ENCODE peak calls at places on chromosomes 11 and 22, in five cellular contexts. C, D, W, Y and E are unnamed samples.

GRCh38 chr11:115317428-115318185 is 186.6 kb downstream of the CADM1 start:
- DNase-seq in C (no peak), D (no peak), W (no peak), Y (no peak), E (no peak)

GRCh38 chr11:21364866-21365624 is 695.7 kb downstream of the NELL1 start:
- DNase-seq in C (no peak), D (no peak), W (no peak), Y (no peak), E (no peak)

GRCh38 chr11:42234381-42235035 is 775.1 kb upstream of the LRRC4C start:
- DNase-seq in C (peak), D (no peak), W (no peak), Y (no peak), E (no peak)

GRCh38 chr11:61972112-61972795 is 4.8 kb upstream of the FTH1 start:
- DNase-seq in C (peak), D (no peak), W (peak), Y (no peak), E (no peak)

GRCh38 chr11:1541474-1542204 is 30.4 kb downstream of the DUSP8 start:
- DNase-seq in C (no peak), D (no peak), W (no peak), Y (peak), E (no peak)

GRCh38 chr11:12981879-12982531 is 27.1 kb upstream of the RASSF10 start:
- DNase-seq in C (no peak), D (no peak), W (no peak), Y (no peak), E (no peak)

GRCh38 chr11:22304337-22304961 is 33.7 kb upstream of the SLC17A6 start:
- DNase-seq in C (peak), D (peak), W (no peak), Y (no peak), E (peak)

GRCh38 chr11:68016904-68017817 is 7.0 kb downstream of the ALDH3B1 start:
- DNase-seq in C (no peak), D (no peak), W (no peak), Y (peak), E (no peak)

GRCh38 chr22:45784357-45785277 is 113.0 kb downstream of the ATXN10 start:
- DNase-seq in C (no peak), D (no peak), W (no peak), Y (no peak), E (no peak)

GRCh38 chr22:31650391-31650790 is 11.6 kb downstream of the PISD start:
- DNase-seq in C (peak), D (no peak), W (no peak), Y (no peak), E (peak)

GRCh38 chr11:17544181-17544622 is at the start of gene USH1C:
- DNase-seq in C (no peak), D (no peak), W (peak), Y (peak), E (no peak)

GRCh38 chr11:57085604-57086003 is 96.1 kb upstream of the LRRC55 start:
- DNase-seq in C (no peak), D (no peak), W (no peak), Y (no peak), E (no peak)

GRCh38 chr11:1763796-1764661 is at the start of gene CTSD:
- DNase-seq in C (peak), D (peak), W (peak), Y (peak), E (peak)

GRCh38 chr22:41380993-41381328 is 781 bp upstream of the TEF start:
- DNase-seq in C (no peak), D (no peak), W (no peak), Y (no peak), E (no peak)

GRCh38 chr22:39526736-39527171 is 5.8 kb downstream of the RPS19BP1 start:
- DNase-seq in C (no peak), D (peak), W (peak), Y (peak), E (peak)

GRCh38 chr22:30705710-30706651 is 11.3 kb downstream of the OSBP2 start:
- DNase-seq in C (peak), D (peak), W (peak), Y (no peak), E (peak)

GRCh38 chr22:22111267-22111751 is 128.7 kb upstream of the TOP3B start:
- DNase-seq in C (peak), D (no peak), W (peak), Y (no peak), E (no peak)

GRCh38 chr11:95338430-95338991 is 107.5 kb upstream of the SESN3 start:
- DNase-seq in C (peak), D (no peak), W (no peak), Y (no peak), E (no peak)

GRCh38 chr11:120239713-120240640 is at the start of gene POU2F3:
- DNase-seq in C (no peak), D (no peak), W (no peak), Y (peak), E (no peak)

GRCh38 chr11:64870176-64870892 is 8.1 kb downstream of the EHD1 start:
- DNase-seq in C (peak), D (no peak), W (no peak), Y (peak), E (peak)

GRCh38 chr11:65426839-65427690 is 4.5 kb downstream of the NEAT1 start:
- DNase-seq in C (peak), D (peak), W (peak), Y (peak), E (no peak)

GRCh38 chr22:24060375-24060788 is 49.3 kb downstream of the CABIN1 start:
- DNase-seq in C (peak), D (no peak), W (no peak), Y (no peak), E (no peak)

GRCh38 chr11:103920933-103921332 is 115.5 kb upstream of the DDI1 start:
- DNase-seq in C (no peak), D (no peak), W (no peak), Y (no peak), E (peak)

GRCh38 chr11:68550485-68550817 is 89.9 kb downstream of the PPP6R3 start:
- DNase-seq in C (no peak), D (peak), W (peak), Y (no peak), E (peak)

GRCh38 chr11:119901657-119902577 is 172.9 kb upstream of the NECTIN1 start:
- DNase-seq in C (no peak), D (no peak), W (no peak), Y (no peak), E (no peak)

GRCh38 chr11:58919561-58919960 is 19.7 kb upstream of the GLYATL1 start:
- DNase-seq in C (peak), D (no peak), W (no peak), Y (no peak), E (no peak)

GRCh38 chr11:123061403-123062157 is at the start of gene HSPA8:
- DNase-seq in C (peak), D (peak), W (peak), Y (peak), E (peak)

GRCh38 chr11:80860632-80861031 is 1419.8 kb upstream of the TENM4 start:
- DNase-seq in C (peak), D (no peak), W (no peak), Y (no peak), E (no peak)

GRCh38 chr11:69707156-69707555 is 3.3 kb upstream of the FGF19 start:
- DNase-seq in C (no peak), D (no peak), W (no peak), Y (no peak), E (no peak)

GRCh38 chr11:117795726-117796455 is 1.1 kb downstream of the DSCAML1 start:
- DNase-seq in C (no peak), D (no peak), W (no peak), Y (no peak), E (no peak)

GRCh38 chr11:119974051-119974450 is 163.9 kb downstream of the TRIM29 start:
- DNase-seq in C (no peak), D (no peak), W (no peak), Y (no peak), E (no peak)

GRCh38 chr22:37525073-37525745 is 6.0 kb upstream of the CARD10 start:
- DNase-seq in C (peak), D (no peak), W (peak), Y (peak), E (peak)

GRCh38 chr11:73404506-73405145 is 28.4 kb downstream of the RELT start:
- DNase-seq in C (no peak), D (no peak), W (no peak), Y (no peak), E (no peak)

GRCh38 chr11:88861618-88862017 is 204.2 kb downstream of the GRM5 start:
- DNase-seq in C (no peak), D (no peak), W (no peak), Y (no peak), E (no peak)

GRCh38 chr11:130831506-130832385 is 84.5 kb downstream of the SNX19 start:
- DNase-seq in C (peak), D (no peak), W (peak), Y (no peak), E (no peak)